ENCODE peak calls at places on chromosomes 7 and 10, in seven cellular contexts. One of them, this sample, is unnamed.

GRCh38 chr7:106371629-106372028 is 86.8 kb upstream of the NAMPT start:
- DNase-seq in upper lobe of right lung: peak; percentile 71
- DNase-seq in suprapubic skin: no peak
- DNase-seq in HCT116: no peak
- DNase-seq in PC-3: no peak
- DNase-seq in ovary: no peak
- DNase-seq in endodermal cell: no peak
- DNase-seq in this sample: no peak

GRCh38 chr10:15084502-15084922 is 4.1 kb downstream of the ACBD7 start:
- DNase-seq in HCT116: peak; percentile 64
- DNase-seq in suprapubic skin: no peak
- DNase-seq in upper lobe of right lung: no peak
- DNase-seq in endodermal cell: peak; percentile 59
- DNase-seq in PC-3: peak; percentile 90
- DNase-seq in ovary: peak; percentile 68
- DNase-seq in this sample: no peak

GRCh38 chr10:132236881-132237280 is 50.1 kb downstream of the DPYSL4 start:
- DNase-seq in upper lobe of right lung: no peak
- DNase-seq in suprapubic skin: no peak
- DNase-seq in HCT116: no peak
- DNase-seq in PC-3: no peak
- DNase-seq in ovary: no peak
- DNase-seq in endodermal cell: no peak
- DNase-seq in this sample: no peak

GRCh38 chr10:23694446-23694920 is 255.6 kb downstream of the OTUD1 start:
- DNase-seq in PC-3: no peak
- DNase-seq in endodermal cell: peak; percentile 86
- DNase-seq in HCT116: no peak
- DNase-seq in suprapubic skin: no peak
- DNase-seq in ovary: no peak
- DNase-seq in upper lobe of right lung: no peak
- DNase-seq in this sample: no peak

GRCh38 chr10:57992321-57993077 is 275.2 kb downstream of the IPMK start:
- DNase-seq in HCT116: no peak
- DNase-seq in suprapubic skin: no peak
- DNase-seq in upper lobe of right lung: no peak
- DNase-seq in ovary: no peak
- DNase-seq in endodermal cell: no peak
- DNase-seq in PC-3: peak; percentile 89
- DNase-seq in this sample: no peak

GRCh38 chr7:149524399-149524798 is 26.8 kb upstream of the ZNF746 start:
- DNase-seq in endodermal cell: no peak
- DNase-seq in upper lobe of right lung: no peak
- DNase-seq in PC-3: peak; percentile 70
- DNase-seq in suprapubic skin: no peak
- DNase-seq in ovary: no peak
- DNase-seq in HCT116: no peak
- DNase-seq in this sample: no peak

GRCh38 chr10:125035136-125035535 is 93.2 kb downstream of the ZRANB1 start:
- DNase-seq in ovary: no peak
- DNase-seq in suprapubic skin: no peak
- DNase-seq in HCT116: peak; percentile 64
- DNase-seq in PC-3: peak; percentile 90
- DNase-seq in upper lobe of right lung: no peak
- DNase-seq in endodermal cell: no peak
- DNase-seq in this sample: no peak

GRCh38 chr10:93462371-93462770 is 19.8 kb downstream of the MYOF start:
- DNase-seq in upper lobe of right lung: no peak
- DNase-seq in PC-3: no peak
- DNase-seq in endodermal cell: peak; percentile 19
- DNase-seq in ovary: no peak
- DNase-seq in suprapubic skin: peak; percentile 16
- DNase-seq in HCT116: no peak
- DNase-seq in this sample: no peak

GRCh38 chr7:66366701-66367100 is 161.6 kb downstream of the TPST1 start:
- DNase-seq in HCT116: no peak
- DNase-seq in ovary: no peak
- DNase-seq in PC-3: no peak
- DNase-seq in endodermal cell: no peak
- DNase-seq in upper lobe of right lung: no peak
- DNase-seq in suprapubic skin: no peak
- DNase-seq in this sample: no peak

GRCh38 chr10:21100871-21101514 is 203.9 kb upstream of the NEBL start:
- DNase-seq in suprapubic skin: no peak
- DNase-seq in PC-3: peak; percentile 66
- DNase-seq in endodermal cell: no peak
- DNase-seq in HCT116: no peak
- DNase-seq in ovary: no peak
- DNase-seq in upper lobe of right lung: no peak
- DNase-seq in this sample: no peak

GRCh38 chr10:88505680-88506215 is 77.4 kb downstream of the RNLS start:
- DNase-seq in suprapubic skin: no peak
- DNase-seq in HCT116: no peak
- DNase-seq in ovary: no peak
- DNase-seq in endodermal cell: peak; percentile 80
- DNase-seq in upper lobe of right lung: no peak
- DNase-seq in PC-3: no peak
- DNase-seq in this sample: no peak

GRCh38 chr10:124293641-124294449 is 124.9 kb downstream of the OAT start:
- DNase-seq in PC-3: no peak
- DNase-seq in suprapubic skin: peak; percentile 63
- DNase-seq in HCT116: no peak
- DNase-seq in endodermal cell: no peak
- DNase-seq in upper lobe of right lung: peak; percentile 53
- DNase-seq in ovary: no peak
- DNase-seq in this sample: no peak

GRCh38 chr7:24611130-24611529 is 37.9 kb downstream of the PALS2 start:
- DNase-seq in suprapubic skin: no peak
- DNase-seq in upper lobe of right lung: no peak
- DNase-seq in endodermal cell: no peak
- DNase-seq in PC-3: no peak
- DNase-seq in ovary: no peak
- DNase-seq in HCT116: no peak
- DNase-seq in this sample: no peak

GRCh38 chr7:1721047-1721687 is 51.1 kb downstream of the ELFN1 start:
- DNase-seq in PC-3: no peak
- DNase-seq in endodermal cell: no peak
- DNase-seq in suprapubic skin: no peak
- DNase-seq in HCT116: no peak
- DNase-seq in upper lobe of right lung: no peak
- DNase-seq in ovary: no peak
- DNase-seq in this sample: no peak

GRCh38 chr7:138716889-138717288 is 15.7 kb upstream of the SVOPL start:
- DNase-seq in suprapubic skin: no peak
- DNase-seq in endodermal cell: no peak
- DNase-seq in PC-3: no peak
- DNase-seq in ovary: no peak
- DNase-seq in HCT116: no peak
- DNase-seq in upper lobe of right lung: peak; percentile 29
- DNase-seq in this sample: no peak

GRCh38 chr7:158588085-158588877 is 658 bp upstream of the PTPRN2 start:
- DNase-seq in endodermal cell: peak; percentile 70
- DNase-seq in HCT116: no peak
- DNase-seq in upper lobe of right lung: peak; percentile 66
- DNase-seq in suprapubic skin: no peak
- DNase-seq in PC-3: no peak
- DNase-seq in ovary: no peak
- DNase-seq in this sample: no peak

GRCh38 chr7:36303202-36304098 is 86.2 kb upstream of the ANLN start:
- DNase-seq in suprapubic skin: peak; percentile 91
- DNase-seq in upper lobe of right lung: peak; percentile 89
- DNase-seq in endodermal cell: peak; percentile 38
- DNase-seq in PC-3: peak; percentile 98
- DNase-seq in HCT116: peak; percentile 83
- DNase-seq in ovary: peak; percentile 78
- DNase-seq in this sample: no peak

GRCh38 chr7:30805081-30805691 is 34.0 kb downstream of the MINDY4 start:
- DNase-seq in endodermal cell: no peak
- DNase-seq in suprapubic skin: no peak
- DNase-seq in PC-3: no peak
- DNase-seq in ovary: no peak
- DNase-seq in upper lobe of right lung: no peak
- DNase-seq in HCT116: no peak
- DNase-seq in this sample: no peak

DNA sequence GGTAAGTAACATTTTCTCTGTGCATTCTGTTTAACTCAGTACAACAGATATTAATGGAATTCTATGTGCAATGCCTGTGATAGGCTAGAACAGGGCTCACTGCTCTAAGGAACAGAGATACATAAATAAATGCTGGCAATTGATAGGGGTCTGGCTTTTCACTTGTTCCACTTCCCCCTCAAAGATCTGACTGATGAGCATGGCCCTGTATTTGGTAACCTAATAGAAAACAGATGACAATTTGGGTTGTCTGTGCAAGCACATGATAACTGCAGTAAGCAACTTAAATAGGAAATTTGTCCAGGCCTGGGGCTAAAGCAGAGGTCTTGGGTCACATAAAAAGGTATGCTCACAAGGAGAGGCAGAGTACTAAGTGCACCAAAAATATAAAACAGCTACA is 560.2 kb upstream of the POM121L12 start:
- DNase-seq in suprapubic skin: no peak
- DNase-seq in upper lobe of right lung: no peak
- DNase-seq in HCT116: no peak
- DNase-seq in ovary: no peak
- DNase-seq in PC-3: no peak
- DNase-seq in endodermal cell: no peak
- DNase-seq in this sample: no peak
- H3K27ac ChIP-seq in suprapubic skin: no peak overlapping the region
- H3K27ac ChIP-seq in upper lobe of right lung: no peak overlapping the region
- H3K27ac ChIP-seq in HCT116: no peak overlapping the region
- H3K27ac ChIP-seq in ovary: no peak overlapping the region
- H3K27ac ChIP-seq in PC-3: no peak overlapping the region
- H3K27ac ChIP-seq in endodermal cell: no peak overlapping the region
- H3K27ac ChIP-seq in this sample: no peak overlapping the region

DNA sequence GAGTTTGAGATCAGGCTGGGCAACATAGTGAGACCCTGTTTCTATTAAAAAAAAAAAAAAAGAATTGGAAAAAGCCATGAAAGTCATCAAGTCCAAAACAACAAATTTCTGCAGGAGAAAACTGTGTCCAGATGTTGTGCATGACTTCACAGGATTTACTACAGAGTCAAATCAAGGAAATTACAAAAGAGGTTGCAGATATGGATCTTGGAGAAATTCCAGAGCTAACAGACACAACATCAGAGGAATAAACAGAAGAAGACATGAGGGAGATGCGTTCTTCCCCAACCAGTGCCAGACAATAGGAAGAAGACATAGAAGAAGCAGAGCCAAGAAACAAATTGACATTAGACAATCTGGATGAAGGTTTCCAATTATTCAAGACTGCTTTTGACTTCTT is 24.3 kb upstream of the KCNIP2 start:
- DNase-seq in PC-3: no peak
- DNase-seq in endodermal cell: no peak
- DNase-seq in upper lobe of right lung: no peak
- DNase-seq in ovary: no peak
- DNase-seq in suprapubic skin: no peak
- DNase-seq in HCT116: no peak
- DNase-seq in this sample: no peak
- TF ChIP-seq CTCF in PC-3: no peak
- TF ChIP-seq CTCF in endodermal cell: no peak
- TF ChIP-seq CTCF in upper lobe of right lung: no peak
- TF ChIP-seq CTCF in ovary: no peak
- TF ChIP-seq CTCF in suprapubic skin: no peak
- TF ChIP-seq CTCF in HCT116: no peak
- TF ChIP-seq CTCF in this sample: no peak

DNA sequence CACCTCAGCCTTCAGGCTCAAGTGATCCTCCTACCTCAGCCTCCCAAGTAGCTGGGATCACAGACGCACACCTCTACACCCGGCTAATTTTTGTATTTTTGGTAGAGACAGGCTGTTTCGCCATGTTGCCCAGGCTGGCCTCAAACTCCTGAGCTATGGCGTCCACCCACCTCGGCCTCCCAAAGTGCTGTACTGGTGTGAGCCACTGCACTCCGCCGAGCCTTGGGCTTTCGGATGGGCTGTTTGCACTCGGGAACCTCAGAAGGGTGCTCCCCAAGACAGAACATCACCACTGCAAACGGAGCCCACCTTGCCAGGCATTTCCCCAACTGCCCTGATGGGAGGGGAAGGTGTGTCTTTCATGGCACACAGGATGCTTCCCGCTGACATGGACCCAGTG is 27.3 kb downstream of the TMEM120A start:
- DNase-seq in upper lobe of right lung: no peak
- DNase-seq in suprapubic skin: no peak
- DNase-seq in endodermal cell: peak; percentile 20
- DNase-seq in HCT116: no peak
- DNase-seq in ovary: no peak
- DNase-seq in PC-3: no peak
- DNase-seq in this sample: no peak
- H3K4me1 ChIP-seq in upper lobe of right lung: peaks cover 46% of the 10 kb centered on the region
- H3K4me1 ChIP-seq in suprapubic skin: peaks cover 71% of the 10 kb centered on the region
- H3K4me1 ChIP-seq in endodermal cell: no peaks in the 10 kb centered on the region
- H3K4me1 ChIP-seq in HCT116: no peaks in the 10 kb centered on the region
- H3K4me1 ChIP-seq in ovary: peaks cover 55% of the 10 kb centered on the region
- H3K4me1 ChIP-seq in PC-3: no peaks in the 10 kb centered on the region
- H3K4me1 ChIP-seq in this sample: no peaks in the 10 kb centered on the region

DNA sequence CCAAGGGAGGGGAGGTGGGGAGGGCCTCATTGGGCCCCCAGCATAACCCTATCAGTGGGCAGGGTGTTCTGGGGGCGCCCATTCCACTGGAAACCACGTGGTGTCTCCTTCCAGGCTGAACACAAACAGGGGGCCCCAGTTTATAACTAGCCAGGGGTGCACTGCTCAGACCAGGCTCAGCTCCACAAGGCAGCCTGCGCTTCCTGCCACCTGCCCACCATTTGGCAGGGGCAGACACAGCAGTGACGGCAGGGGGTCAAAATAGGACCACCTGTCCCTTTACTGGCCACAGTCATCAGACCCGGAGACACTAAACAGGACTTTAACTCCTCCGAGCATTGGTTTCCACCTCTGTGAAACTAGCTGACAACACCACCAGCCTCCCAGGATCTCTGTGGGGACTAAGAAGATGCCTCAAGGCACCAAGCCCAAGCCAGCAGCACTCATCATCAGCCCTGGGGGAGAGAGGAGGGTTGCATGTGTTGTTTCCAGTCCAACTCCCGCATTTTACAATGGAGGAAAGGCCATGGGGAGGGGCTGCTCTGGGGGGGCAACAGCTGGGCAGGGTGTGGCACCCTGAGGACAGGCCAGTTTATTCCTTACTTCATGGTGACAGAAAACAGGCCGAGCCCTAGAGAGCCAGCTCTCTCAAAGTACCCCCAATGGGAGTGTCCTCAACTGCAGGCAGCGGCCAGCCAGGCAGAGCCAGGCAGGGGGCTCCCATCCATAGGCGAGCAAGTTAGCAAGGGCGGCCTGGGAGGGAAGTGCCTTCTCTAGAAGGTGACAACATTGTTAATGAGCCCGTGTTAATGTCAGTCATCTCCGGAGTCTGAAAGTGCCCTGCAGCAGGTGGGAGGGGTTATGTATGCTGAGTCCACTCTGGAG is 127.6 kb downstream of the TNS3 start:
- DNase-seq in upper lobe of right lung: peak; percentile 63
- DNase-seq in ovary: no peak
- DNase-seq in PC-3: peak; percentile 52
- DNase-seq in endodermal cell: peak; percentile 59
- DNase-seq in HCT116: no peak
- DNase-seq in suprapubic skin: no peak
- DNase-seq in this sample: no peak
- H3K27ac ChIP-seq in upper lobe of right lung: peak overlapping the region; percentile 94
- H3K27ac ChIP-seq in ovary: peak overlapping the region; percentile 35
- H3K27ac ChIP-seq in PC-3: peak overlapping the region; percentile 95
- H3K27ac ChIP-seq in endodermal cell: no peak overlapping the region
- H3K27ac ChIP-seq in HCT116: no peak overlapping the region
- H3K27ac ChIP-seq in suprapubic skin: peak overlapping the region; percentile 91
- H3K27ac ChIP-seq in this sample: no peak overlapping the region

GRCh38 chr7:142231716-142232115 is 26.1 kb downstream of the PRSS58 start:
- DNase-seq in HCT116: peak; percentile 46
- DNase-seq in ovary: no peak
- DNase-seq in suprapubic skin: no peak
- DNase-seq in upper lobe of right lung: no peak
- DNase-seq in PC-3: peak; percentile 22
- DNase-seq in endodermal cell: peak; percentile 91
- DNase-seq in this sample: no peak
- TF ChIP-seq CTCF in HCT116: no peak
- TF ChIP-seq CTCF in ovary: no peak
- TF ChIP-seq CTCF in suprapubic skin: no peak
- TF ChIP-seq CTCF in upper lobe of right lung: no peak
- TF ChIP-seq CTCF in PC-3: no peak
- TF ChIP-seq CTCF in endodermal cell: peak; percentile 81
- TF ChIP-seq CTCF in this sample: no peak

This sample was measured in CD8-positive, alpha-beta T cell.